ENCODE peak calls at places on chromosomes 1 and 21, in four cellular contexts. One of them, this sample, is unnamed.

GRCh38 chr1:54806931-54807611 is 5.9 kb upstream of the TTC22 start:
- DNase-seq in IMR-90: peak; percentile 11
- DNase-seq in mesendoderm: no peak
- DNase-seq in H1: no peak
- DNase-seq in this sample: peak; percentile 22

GRCh38 chr1:234675006-234675405 is 65.0 kb upstream of the IRF2BP2 start:
- DNase-seq in IMR-90: no peak
- DNase-seq in mesendoderm: no peak
- DNase-seq in H1: no peak
- DNase-seq in this sample: no peak

GRCh38 chr1:24920155-24920925 is 9.7 kb downstream of the RUNX3 start:
- DNase-seq in IMR-90: peak; percentile 74
- DNase-seq in mesendoderm: no peak
- DNase-seq in H1: no peak
- DNase-seq in this sample: no peak

GRCh38 chr1:203537806-203538464 is 44.0 kb downstream of the OPTC start:
- DNase-seq in IMR-90: peak; percentile 91
- DNase-seq in mesendoderm: no peak
- DNase-seq in H1: no peak
- DNase-seq in this sample: no peak

GRCh38 chr21:44444286-44444931 is 10.9 kb upstream of the LRRC3 start:
- DNase-seq in IMR-90: no peak
- DNase-seq in mesendoderm: peak; percentile 72
- DNase-seq in H1: no peak
- DNase-seq in this sample: peak; percentile 76

GRCh38 chr1:99766378-99766800 is at the start of gene FRRS1:
- DNase-seq in IMR-90: peak; percentile 64
- DNase-seq in mesendoderm: peak; percentile 91
- DNase-seq in H1: peak; percentile 29
- DNase-seq in this sample: peak; percentile 72

GRCh38 chr1:6909857-6910256 is 124.6 kb downstream of the CAMTA1 start:
- DNase-seq in IMR-90: no peak
- DNase-seq in mesendoderm: no peak
- DNase-seq in H1: no peak
- DNase-seq in this sample: no peak

GRCh38 chr1:215749423-215749822 is 182.3 kb downstream of the KCTD3 start:
- DNase-seq in IMR-90: peak; percentile 90
- DNase-seq in mesendoderm: no peak
- DNase-seq in H1: no peak
- DNase-seq in this sample: no peak

GRCh38 chr1:53710584-53710983 is 28.4 kb downstream of the GLIS1 start:
- DNase-seq in IMR-90: no peak
- DNase-seq in mesendoderm: no peak
- DNase-seq in H1: no peak
- DNase-seq in this sample: no peak

GRCh38 chr1:43878854-43879253 is 54.7 kb upstream of the ARTN start:
- DNase-seq in IMR-90: no peak
- DNase-seq in mesendoderm: no peak
- DNase-seq in H1: no peak
- DNase-seq in this sample: no peak

GRCh38 chr21:43880111-43880985 is 15.3 kb downstream of the AGPAT3 start:
- DNase-seq in IMR-90: peak; percentile 18
- DNase-seq in mesendoderm: no peak
- DNase-seq in H1: no peak
- DNase-seq in this sample: no peak

GRCh38 chr1:62436039-62436465 is 797 bp upstream of the USP1 start:
- DNase-seq in IMR-90: no peak
- DNase-seq in mesendoderm: no peak
- DNase-seq in H1: no peak
- DNase-seq in this sample: no peak

GRCh38 chr1:115647919-115648597 is 6.3 kb downstream of the VANGL1 start:
- DNase-seq in IMR-90: no peak
- DNase-seq in mesendoderm: no peak
- DNase-seq in H1: no peak
- DNase-seq in this sample: no peak

GRCh38 chr1:54945393-54945936 is 35.0 kb upstream of the TMEM61 start:
- DNase-seq in IMR-90: no peak
- DNase-seq in mesendoderm: no peak
- DNase-seq in H1: no peak
- DNase-seq in this sample: no peak

GRCh38 chr1:41851589-41851988 is 67.1 kb downstream of the HIVEP3 start:
- DNase-seq in IMR-90: peak; percentile 86
- DNase-seq in mesendoderm: peak; percentile 71
- DNase-seq in H1: no peak
- DNase-seq in this sample: no peak

GRCh38 chr21:29334717-29335428 is 36.2 kb downstream of the BACH1 start:
- DNase-seq in IMR-90: peak; percentile 78
- DNase-seq in mesendoderm: no peak
- DNase-seq in H1: no peak
- DNase-seq in this sample: no peak

GRCh38 chr1:206754011-206754410 is 16.6 kb upstream of the IL19 start:
- DNase-seq in IMR-90: peak; percentile 69
- DNase-seq in mesendoderm: no peak
- DNase-seq in H1: no peak
- DNase-seq in this sample: no peak

GRCh38 chr1:202133016-202133415 is 10.3 kb downstream of the GPR37L1 start:
- DNase-seq in IMR-90: no peak
- DNase-seq in mesendoderm: no peak
- DNase-seq in H1: no peak
- DNase-seq in this sample: no peak

GRCh38 chr1:219987325-219987724 is 59.0 kb upstream of the SLC30A10 start:
- DNase-seq in IMR-90: no peak
- DNase-seq in mesendoderm: no peak
- DNase-seq in H1: no peak
- DNase-seq in this sample: no peak

GRCh38 chr1:207888647-207889046 is 22.3 kb downstream of the CD34 start:
- DNase-seq in IMR-90: no peak
- DNase-seq in mesendoderm: no peak
- DNase-seq in H1: no peak
- DNase-seq in this sample: no peak

GRCh38 chr1:74465193-74465681 is 47.2 kb downstream of the LRRC53 start:
- DNase-seq in IMR-90: no peak
- DNase-seq in mesendoderm: no peak
- DNase-seq in H1: no peak
- DNase-seq in this sample: no peak

GRCh38 chr1:28392027-28392652 is 22.6 kb downstream of the PHACTR4 start:
- DNase-seq in IMR-90: peak; percentile 92
- DNase-seq in mesendoderm: no peak
- DNase-seq in H1: no peak
- DNase-seq in this sample: no peak

GRCh38 chr1:182408435-182409070 is 8.1 kb upstream of the TEDDM1 start:
- DNase-seq in IMR-90: no peak
- DNase-seq in mesendoderm: peak; percentile 38
- DNase-seq in H1: no peak
- DNase-seq in this sample: peak; percentile 36

GRCh38 chr1:54627181-54627580 is 3.9 kb upstream of the FAM151A start:
- DNase-seq in IMR-90: no peak
- DNase-seq in mesendoderm: no peak
- DNase-seq in H1: no peak
- DNase-seq in this sample: no peak

GRCh38 chr1:40769815-40770214 is 13.8 kb upstream of the KCNQ4 start:
- DNase-seq in IMR-90: no peak
- DNase-seq in mesendoderm: no peak
- DNase-seq in H1: no peak
- DNase-seq in this sample: no peak

GRCh38 chr1:12434174-12434573 is 183.8 kb downstream of the DHRS3 start:
- DNase-seq in IMR-90: peak; percentile 86
- DNase-seq in mesendoderm: peak; percentile 44
- DNase-seq in H1: no peak
- DNase-seq in this sample: no peak

DNA sequence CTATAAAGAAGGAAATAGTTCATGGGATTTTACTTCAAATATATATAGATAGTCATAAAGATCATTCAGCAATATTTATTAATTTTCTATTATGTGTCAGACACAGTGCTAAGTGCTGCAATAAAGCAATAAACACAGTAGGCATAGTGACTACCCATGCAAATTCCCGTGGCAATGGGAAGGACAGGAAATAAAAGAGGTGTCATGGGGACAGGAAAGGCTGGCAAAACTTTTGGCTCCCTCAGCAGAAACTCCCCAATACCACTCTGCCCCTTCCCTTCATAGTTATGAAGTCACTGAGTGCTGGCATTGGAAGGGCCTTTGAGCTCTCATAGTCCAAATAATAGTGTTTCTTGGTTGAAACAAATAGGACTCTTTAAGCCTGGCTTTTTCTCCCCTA is 104.3 kb upstream of the DPT start:
- DNase-seq in IMR-90: no peak
- DNase-seq in mesendoderm: no peak
- DNase-seq in H1: no peak
- DNase-seq in this sample: no peak
- H3K9ac ChIP-seq in IMR-90: no peak overlapping the region
- H3K9ac ChIP-seq in mesendoderm: no peak overlapping the region
- H3K9ac ChIP-seq in H1: no peak overlapping the region
- H3K9ac ChIP-seq in this sample: no peak overlapping the region

DNA sequence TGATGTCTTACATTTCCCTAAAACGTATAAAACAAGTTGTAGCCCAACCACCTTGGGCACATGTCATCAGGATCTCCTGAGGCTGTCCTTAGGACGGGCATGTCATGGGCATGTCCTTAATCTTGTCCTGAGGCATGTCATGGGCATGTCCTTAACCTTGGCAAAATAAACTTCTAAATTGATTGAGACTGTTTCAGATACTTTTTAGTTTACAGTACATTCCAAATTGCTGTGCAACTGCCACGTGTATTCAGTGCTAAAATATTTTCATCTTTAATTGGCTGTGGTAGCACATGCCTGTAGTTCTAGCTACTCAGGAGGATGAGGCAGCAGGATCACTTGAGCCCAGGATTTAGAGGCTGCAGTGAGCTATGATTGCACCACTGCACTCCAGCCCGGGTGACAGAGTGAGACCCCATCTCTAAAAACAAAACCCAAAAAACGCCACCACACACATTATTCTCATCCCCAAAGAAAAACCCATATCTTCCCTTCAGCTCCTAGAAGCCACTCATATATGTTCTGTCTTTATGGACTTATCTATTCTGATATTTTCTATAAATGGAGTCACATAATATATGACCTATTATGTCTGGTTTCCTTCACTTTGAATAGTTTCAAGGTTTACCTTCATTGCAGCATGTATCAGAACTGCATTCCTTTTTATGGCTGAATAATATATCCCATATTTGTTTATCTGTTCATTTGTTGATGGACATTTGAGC is 96.0 kb upstream of the BTG3 start:
- DNase-seq in IMR-90: no peak
- DNase-seq in mesendoderm: no peak
- DNase-seq in H1: no peak
- DNase-seq in this sample: no peak
- H4K5ac ChIP-seq in IMR-90: peak overlapping the region; percentile 54
- H4K5ac ChIP-seq in mesendoderm: no peak overlapping the region
- H4K5ac ChIP-seq in H1: no peak overlapping the region
- H4K5ac ChIP-seq in this sample: no peak overlapping the region

GRCh38 chr1:45643978-45644377 is 20.1 kb upstream of the CCDC17 start:
- DNase-seq in IMR-90: no peak
- DNase-seq in mesendoderm: no peak
- DNase-seq in H1: no peak
- DNase-seq in this sample: no peak
- H3K9ac ChIP-seq in IMR-90: no peak overlapping the region
- H3K9ac ChIP-seq in mesendoderm: no peak overlapping the region
- H3K9ac ChIP-seq in H1: no peak overlapping the region
- H3K9ac ChIP-seq in this sample: no peak overlapping the region

GRCh38 chr21:35782667-35783066 is 277.7 kb downstream of the SETD4 start:
- DNase-seq in IMR-90: no peak
- DNase-seq in mesendoderm: no peak
- DNase-seq in H1: no peak
- DNase-seq in this sample: no peak

GRCh38 chr21:35777081-35777480 is 283.2 kb downstream of the SETD4 start:
- DNase-seq in IMR-90: no peak
- DNase-seq in mesendoderm: no peak
- DNase-seq in H1: no peak
- DNase-seq in this sample: no peak

GRCh38 chr21:35780983-35781382 is 279.3 kb downstream of the SETD4 start:
- DNase-seq in IMR-90: no peak
- DNase-seq in mesendoderm: no peak
- DNase-seq in H1: no peak
- DNase-seq in this sample: no peak

GRCh38 chr21:35779167-35779566 is 281.2 kb downstream of the SETD4 start:
- DNase-seq in IMR-90: no peak
- DNase-seq in mesendoderm: no peak
- DNase-seq in H1: no peak
- DNase-seq in this sample: no peak

GRCh38 chr21:35779690-35780570 is 280.4 kb downstream of the SETD4 start:
- DNase-seq in IMR-90: peak; percentile 91
- DNase-seq in mesendoderm: no peak
- DNase-seq in H1: no peak
- DNase-seq in this sample: no peak
- H4K5ac ChIP-seq in IMR-90: no peak overlapping the region
- H4K5ac ChIP-seq in mesendoderm: no peak overlapping the region
- H4K5ac ChIP-seq in H1: no peak overlapping the region
- H4K5ac ChIP-seq in this sample: no peak overlapping the region

GRCh38 chr1:48471103-48471502 is 901 bp downstream of the SPATA6 start:
- DNase-seq in IMR-90: no peak
- DNase-seq in mesendoderm: peak; percentile 48
- DNase-seq in H1: no peak
- DNase-seq in this sample: no peak
- H3K9ac ChIP-seq in IMR-90: peak overlapping the region; percentile 52
- H3K9ac ChIP-seq in mesendoderm: peak overlapping the region; percentile 89
- H3K9ac ChIP-seq in H1: no peak overlapping the region
- H3K9ac ChIP-seq in this sample: no peak overlapping the region

This sample was measured in H9.